ENCODE peak calls at places on chromosomes 5 and 9, in four cellular contexts. One of them, this sample, is unnamed. For H3K4me1, the result is how much of the 10 kb centered on the place peaks cover.

GRCh38 chr5:15501057-15501791 is 1.2 kb downstream of the FBXL7 start:
- DNase-seq in ovary: peak
- DNase-seq in adrenal gland: peak
- DNase-seq in body of pancreas: no peak
- DNase-seq in this sample: peak

GRCh38 chr5:94928891-94929290 is 310.4 kb downstream of the SLF1 start:
- DNase-seq in ovary: no peak
- DNase-seq in adrenal gland: no peak
- DNase-seq in body of pancreas: no peak
- DNase-seq in this sample: no peak

GRCh38 chr9:116466289-116467012 is 220.7 kb upstream of the TRIM32 start:
- DNase-seq in ovary: no peak
- DNase-seq in adrenal gland: no peak
- DNase-seq in body of pancreas: peak
- DNase-seq in this sample: no peak

GRCh38 chr9:105646879-105647594 is 15.2 kb upstream of the TAL2 start:
- DNase-seq in ovary: no peak
- DNase-seq in adrenal gland: no peak
- DNase-seq in body of pancreas: no peak
- DNase-seq in this sample: no peak

GRCh38 chr9:6788175-6789016 is 30.6 kb downstream of the KDM4C start:
- DNase-seq in ovary: no peak
- DNase-seq in adrenal gland: no peak
- DNase-seq in body of pancreas: peak
- DNase-seq in this sample: no peak

GRCh38 chr5:91332267-91333044 is 50.7 kb downstream of the ARRDC3 start:
- DNase-seq in ovary: no peak
- DNase-seq in adrenal gland: no peak
- DNase-seq in body of pancreas: no peak
- DNase-seq in this sample: no peak

GRCh38 chr5:71482132-71482531 is 26.7 kb downstream of the BDP1 start:
- DNase-seq in ovary: no peak
- DNase-seq in adrenal gland: peak
- DNase-seq in body of pancreas: peak
- DNase-seq in this sample: peak

GRCh38 chr9:97570899-97571298 is 62.3 kb downstream of the TSTD2 start:
- DNase-seq in ovary: no peak
- DNase-seq in adrenal gland: peak
- DNase-seq in body of pancreas: no peak
- DNase-seq in this sample: peak

GRCh38 chr5:146706321-146706972 is 172.1 kb downstream of the PPP2R2B start:
- DNase-seq in ovary: no peak
- DNase-seq in adrenal gland: no peak
- DNase-seq in body of pancreas: no peak
- DNase-seq in this sample: peak

DNA sequence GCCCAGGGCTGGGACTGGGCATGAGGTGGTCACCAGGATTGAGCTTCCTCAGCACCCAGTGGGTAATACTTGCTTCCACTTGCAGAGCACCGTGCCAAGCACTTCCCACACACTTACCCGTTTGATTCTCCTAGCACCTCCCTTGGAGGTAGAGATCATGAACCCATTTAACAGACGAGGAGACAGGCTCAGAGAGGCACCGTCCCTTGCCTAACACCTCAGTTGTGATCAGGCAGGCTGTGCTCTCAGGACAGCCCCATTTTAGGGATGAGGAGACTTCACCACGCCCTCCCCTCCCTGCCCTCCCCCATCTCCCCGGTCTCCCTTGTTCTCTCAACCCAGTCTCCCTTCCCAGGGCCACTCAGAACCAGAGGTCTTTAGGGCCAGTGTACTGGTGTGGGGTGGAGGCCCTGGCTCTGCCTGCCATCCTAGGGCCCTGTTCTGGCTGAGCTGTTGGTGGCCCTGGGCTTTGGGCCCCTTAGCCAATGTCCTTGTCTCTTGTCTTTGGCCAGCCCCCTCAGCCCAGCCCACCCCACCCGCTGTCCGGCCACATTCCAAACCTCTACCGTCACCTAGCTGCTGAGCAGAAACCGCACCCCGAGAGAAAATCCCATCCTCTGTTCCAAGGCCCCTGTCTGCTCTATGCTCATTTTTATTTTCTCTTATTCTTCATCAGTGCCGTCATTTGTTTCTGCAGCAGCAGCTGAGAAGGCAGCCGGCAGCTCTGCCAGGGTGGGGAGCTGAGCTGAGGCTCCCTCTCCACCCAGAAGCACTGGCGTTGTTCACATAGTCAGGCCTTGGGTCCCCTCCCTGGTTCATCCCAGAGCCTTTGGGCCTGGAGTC is 33.8 kb downstream of the OLFML2A start:
- DNase-seq in ovary: no peak
- DNase-seq in adrenal gland: no peak
- DNase-seq in body of pancreas: peak
- DNase-seq in this sample: no peak
- TF ChIP-seq POLR2A in ovary: no peak
- TF ChIP-seq POLR2A in adrenal gland: no peak
- TF ChIP-seq POLR2A in body of pancreas: no peak
- TF ChIP-seq POLR2A in this sample: no peak

DNA sequence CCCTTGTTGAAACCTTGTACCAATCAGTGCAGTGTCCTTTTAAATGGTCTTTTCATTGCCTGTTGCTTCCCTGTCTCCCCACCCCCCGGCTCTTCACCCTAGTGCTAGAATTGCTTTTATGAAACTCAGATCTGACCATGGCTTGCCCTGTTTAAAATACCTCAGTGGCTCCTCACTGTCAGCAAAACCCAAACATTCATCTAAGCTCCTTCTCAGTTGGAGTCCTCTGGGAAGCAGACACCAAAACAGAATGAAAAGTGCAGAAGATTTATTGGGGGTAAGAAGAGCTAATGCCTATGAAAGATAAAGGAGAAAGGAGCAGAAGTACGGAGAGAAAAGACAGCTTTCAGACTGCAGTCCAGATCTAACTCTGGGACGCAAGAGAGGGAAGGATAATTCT is 56.2 kb downstream of the IRF1 start:
- DNase-seq in ovary: no peak
- DNase-seq in adrenal gland: no peak
- DNase-seq in body of pancreas: no peak
- DNase-seq in this sample: no peak
- H3K4me1 ChIP-seq in ovary: under half
- H3K4me1 ChIP-seq in adrenal gland: under half
- H3K4me1 ChIP-seq in body of pancreas: under half
- H3K4me1 ChIP-seq in this sample: under half

DNA sequence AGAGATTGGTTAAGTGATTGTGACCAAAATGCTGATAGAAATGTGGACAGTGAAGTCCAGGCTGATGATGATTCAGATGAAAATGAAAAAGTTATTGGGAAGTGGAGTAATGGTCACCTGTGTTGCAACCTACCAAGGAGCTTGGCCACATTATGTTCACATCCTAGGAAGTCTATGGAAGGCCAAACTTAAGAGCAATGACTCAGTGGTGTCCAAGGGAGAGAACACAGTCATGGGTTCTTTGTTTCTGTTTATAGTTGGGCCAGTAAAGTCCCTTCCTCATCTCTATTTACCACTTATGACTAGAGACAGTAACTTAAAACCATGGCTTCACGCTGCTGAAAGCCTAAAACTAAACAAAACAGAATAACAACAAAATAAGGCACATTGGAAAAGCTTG is 555.3 kb upstream of the DAB2 start:
- DNase-seq in ovary: no peak
- DNase-seq in adrenal gland: no peak
- DNase-seq in body of pancreas: no peak
- DNase-seq in this sample: no peak
- H3K27ac ChIP-seq in ovary: no peak
- H3K27ac ChIP-seq in adrenal gland: no peak
- H3K27ac ChIP-seq in body of pancreas: no peak
- H3K27ac ChIP-seq in this sample: no peak

DNA sequence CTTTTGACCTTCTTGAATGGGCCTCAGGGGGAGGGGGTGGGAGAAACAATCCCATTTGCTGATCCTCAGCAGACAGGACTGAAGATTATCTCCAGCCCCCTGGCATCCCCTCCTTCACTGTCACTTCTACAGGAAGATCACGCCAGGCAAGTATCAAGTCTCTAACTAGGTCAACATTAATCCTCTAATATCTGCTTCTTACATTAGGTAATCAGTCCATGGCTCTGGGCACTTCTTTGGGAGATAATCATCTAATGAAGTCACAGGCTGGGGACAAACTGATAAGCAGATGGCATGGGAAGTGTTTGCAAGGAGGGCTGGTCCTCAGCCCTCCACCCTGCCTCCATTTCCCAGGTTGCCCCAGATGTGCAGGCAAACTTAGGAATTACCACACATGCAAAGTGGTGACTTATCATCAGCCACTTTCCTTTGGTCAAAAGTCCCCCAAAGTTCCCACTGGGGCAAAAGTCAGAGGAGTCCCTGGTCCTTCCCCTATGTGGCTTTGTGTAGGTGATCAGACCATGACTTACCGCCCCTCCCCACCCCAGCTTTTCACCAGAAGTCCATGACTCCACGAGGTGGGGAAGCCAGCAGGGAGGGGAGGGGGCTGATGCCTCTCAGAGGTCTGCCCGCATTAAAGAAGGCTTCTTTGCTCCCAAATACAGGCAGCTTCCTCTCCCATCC is 6.0 kb downstream of the TRAF1 start:
- DNase-seq in ovary: no peak
- DNase-seq in adrenal gland: no peak
- DNase-seq in body of pancreas: no peak
- DNase-seq in this sample: no peak
- TF ChIP-seq POLR2A in ovary: no peak
- TF ChIP-seq POLR2A in adrenal gland: no peak
- TF ChIP-seq POLR2A in body of pancreas: no peak
- TF ChIP-seq POLR2A in this sample: no peak

GRCh38 chr9:75148551-75148950 is 60.2 kb downstream of the OSTF1 start:
- DNase-seq in ovary: no peak
- DNase-seq in adrenal gland: no peak
- DNase-seq in body of pancreas: no peak
- DNase-seq in this sample: no peak
- H3K4me1 ChIP-seq in ovary: under half
- H3K4me1 ChIP-seq in adrenal gland: under half
- H3K4me1 ChIP-seq in body of pancreas: under half
- H3K4me1 ChIP-seq in this sample: under half

GRCh38 chr5:13945271-13945670 is 783 bp upstream of the DNAH5 start:
- DNase-seq in ovary: no peak
- DNase-seq in adrenal gland: no peak
- DNase-seq in body of pancreas: no peak
- DNase-seq in this sample: no peak

GRCh38 chr5:13943691-13944090 is 797 bp downstream of the DNAH5 start:
- DNase-seq in ovary: no peak
- DNase-seq in adrenal gland: no peak
- DNase-seq in body of pancreas: no peak
- DNase-seq in this sample: no peak

GRCh38 chr5:13941468-13941867 is 3.0 kb downstream of the DNAH5 start:
- DNase-seq in ovary: no peak
- DNase-seq in adrenal gland: no peak
- DNase-seq in body of pancreas: no peak
- DNase-seq in this sample: no peak

GRCh38 chr5:13946111-13946510 is 1.6 kb upstream of the DNAH5 start:
- DNase-seq in ovary: no peak
- DNase-seq in adrenal gland: no peak
- DNase-seq in body of pancreas: no peak
- DNase-seq in this sample: no peak

DNA sequence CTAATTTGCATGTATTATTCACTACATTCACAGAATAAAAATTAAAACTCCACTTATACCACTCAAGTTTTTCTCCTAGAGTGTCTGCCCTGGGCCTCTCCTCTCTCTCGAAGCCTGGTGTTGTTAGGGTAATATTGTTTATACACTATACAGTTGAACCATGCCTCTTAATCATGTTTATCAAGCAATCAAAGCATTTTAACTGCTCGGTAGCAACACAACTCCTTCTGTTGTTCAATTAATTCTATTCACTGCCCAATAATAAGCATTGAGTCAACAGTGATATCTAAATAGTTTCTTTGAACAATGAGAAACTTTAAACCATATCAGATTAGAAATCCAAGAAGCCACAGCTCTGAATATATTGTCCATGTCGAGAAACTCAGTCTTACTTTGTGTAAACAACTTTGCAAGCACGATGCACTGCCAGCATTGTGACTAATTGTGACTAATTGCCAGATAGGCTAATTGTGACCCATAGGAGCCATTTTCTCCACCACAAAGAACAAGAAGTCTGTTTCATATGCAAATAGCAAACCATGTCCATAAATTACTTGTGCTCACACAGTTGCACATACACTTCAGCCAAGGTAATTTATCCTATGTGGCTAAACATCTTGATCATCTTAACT is at the start of gene DNAH5:
- DNase-seq in ovary: no peak
- DNase-seq in adrenal gland: no peak
- DNase-seq in body of pancreas: no peak
- DNase-seq in this sample: no peak
- H3K27ac ChIP-seq in ovary: no peak
- H3K27ac ChIP-seq in adrenal gland: no peak
- H3K27ac ChIP-seq in body of pancreas: no peak
- H3K27ac ChIP-seq in this sample: no peak

GRCh38 chr5:140346348-140347221 is at the start of gene HBEGF:
- DNase-seq in ovary: peak
- DNase-seq in adrenal gland: peak
- DNase-seq in body of pancreas: peak
- DNase-seq in this sample: peak
- TF ChIP-seq POLR2A in ovary: peak
- TF ChIP-seq POLR2A in adrenal gland: peak
- TF ChIP-seq POLR2A in body of pancreas: peak
- TF ChIP-seq POLR2A in this sample: peak

DNA sequence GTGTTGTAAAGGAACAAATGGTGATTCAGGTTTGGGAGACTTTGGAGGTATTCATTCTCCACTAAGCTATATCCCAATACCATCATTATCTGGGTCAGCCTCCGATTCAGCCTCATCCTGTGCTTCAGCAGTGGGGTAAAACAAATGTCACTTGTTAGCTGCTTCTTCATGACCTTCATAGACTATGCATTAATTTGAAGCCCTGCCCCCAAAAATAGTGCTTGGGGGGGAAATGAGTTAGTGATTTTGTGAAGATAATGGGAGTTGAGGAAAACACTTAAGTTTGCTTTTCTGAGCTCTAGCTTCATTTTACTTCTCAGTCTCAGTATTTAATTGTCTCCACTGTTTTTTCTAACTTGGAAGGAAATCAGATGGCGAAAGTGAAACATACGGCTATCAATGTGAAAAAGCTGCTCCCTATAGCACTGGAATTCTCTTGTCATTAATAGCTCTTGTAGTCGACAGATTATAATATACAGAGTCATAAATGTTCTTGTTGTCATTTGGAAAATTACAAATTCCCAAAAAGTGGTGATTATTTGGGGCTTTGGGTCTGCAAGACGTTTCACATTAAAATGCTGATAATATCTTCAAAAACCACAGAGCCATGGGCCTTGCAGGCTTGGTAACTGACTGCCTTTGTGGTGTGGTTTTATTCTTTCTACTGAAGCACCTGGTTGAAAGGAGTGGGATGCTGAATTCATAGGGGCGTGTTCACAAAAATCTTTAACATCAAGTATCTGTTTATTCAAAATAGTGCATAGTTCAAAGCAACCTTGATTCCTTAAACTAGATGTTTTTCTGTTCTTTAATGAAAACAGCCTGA is 40.0 kb downstream of the PIK3R1 start:
- DNase-seq in ovary: no peak
- DNase-seq in adrenal gland: no peak
- DNase-seq in body of pancreas: no peak
- DNase-seq in this sample: no peak
- H3K4me1 ChIP-seq in ovary: under half
- H3K4me1 ChIP-seq in adrenal gland: under half
- H3K4me1 ChIP-seq in body of pancreas: under half
- H3K4me1 ChIP-seq in this sample: under half

GRCh38 chr9:113624721-113625120 is 161.2 kb downstream of the RGS3 start:
- DNase-seq in ovary: peak
- DNase-seq in adrenal gland: no peak
- DNase-seq in body of pancreas: no peak
- DNase-seq in this sample: no peak
- H3K27ac ChIP-seq in ovary: no peak
- H3K27ac ChIP-seq in adrenal gland: no peak
- H3K27ac ChIP-seq in body of pancreas: no peak
- H3K27ac ChIP-seq in this sample: no peak

GRCh38 chr9:4741365-4742031 is 496 bp upstream of the AK3 start:
- DNase-seq in ovary: no peak
- DNase-seq in adrenal gland: peak
- DNase-seq in body of pancreas: peak
- DNase-seq in this sample: peak
- TF ChIP-seq POLR2A in ovary: no peak
- TF ChIP-seq POLR2A in adrenal gland: no peak
- TF ChIP-seq POLR2A in body of pancreas: no peak
- TF ChIP-seq POLR2A in this sample: peak